ENCODE peak calls at places on chromosomes 13 and 19, in six cellular contexts. F is activated CD4-positive, alpha-beta T cell treated with anti-CD3 and anti-CD28 coated beads, Interleukin-2, amount 50 U/mL, for 1 hour; H is effector memory CD4-positive, alpha-beta T cell; N is mesenteric fat pad; C is NCI-H524; P is CD4-positive, alpha-beta memory T cell. D is an unnamed sample.

GRCh38 chr19:8575467-8575997 is 1.7 kb downstream of the MYO1F start:
- DNase-seq in H (peak; percentile 27), C (no peak), P (peak; percentile 65), N (no peak), F (peak; percentile 51), D (no peak)

GRCh38 chr19:17830567-17831418 is 9.5 kb upstream of the INSL3 start:
- DNase-seq in H (peak; percentile 42), F (peak; percentile 51), C (peak; percentile 69), P (peak; percentile 37), N (no peak), D (no peak)

GRCh38 chr13:26529441-26529840 is 28.0 kb upstream of the WASF3 start:
- DNase-seq in H (no peak), C (peak; percentile 75), P (no peak), F (peak; percentile 3), N (no peak), D (peak; percentile 46)

GRCh38 chr19:43311706-43312105 is 41.8 kb upstream of the CD177 start:
- DNase-seq in N (no peak), F (no peak), H (no peak), P (no peak), C (no peak), D (no peak)

GRCh38 chr19:16417660-16418596 is 53.8 kb downstream of the EPS15L1 start:
- DNase-seq in P (peak; percentile 62), C (peak; percentile 14), H (peak; percentile 38), F (peak; percentile 73), N (no peak), D (no peak)

GRCh38 chr13:51237887-51238286 is 15.7 kb downstream of the FAM124A start:
- DNase-seq in P (no peak), N (no peak), C (no peak), H (no peak), F (no peak), D (no peak)

GRCh38 chr13:90272356-90272755 is 1075.1 kb upstream of the MIR17HG start:
- DNase-seq in N (no peak), C (no peak), F (no peak), H (no peak), P (no peak), D (no peak)

GRCh38 chr19:39401549-39402416 is 4.9 kb upstream of the ZFP36 start:
- DNase-seq in P (peak; percentile 86), C (no peak), H (peak; percentile 92), F (peak; percentile 86), N (peak; percentile 90), D (no peak)

GRCh38 chr19:575527-576506 is 3.4 kb downstream of the BSG start:
- DNase-seq in P (no peak), N (no peak), C (no peak), H (no peak), F (no peak), D (no peak)